ENCODE peak calls at places on chromosome 10, in seven cellular contexts. S is CD8-positive, alpha-beta T cell; W is stomach; J is fibroblast of villous mesenchyme; K is AG04450; Y is GM23338; P is choroid plexus epithelial cell. I is an unnamed sample.

GRCh38 chr10:80131499-80131901 is 1.0 kb upstream of the PLAC9 start:
- DNase-seq in W (no peak), J (no peak), Y (peak; percentile 76), K (no peak), S (no peak), P (no peak), I (no peak)

GRCh38 chr10:323651-324293 is 188.5 kb downstream of the ZMYND11 start:
- DNase-seq in J (peak; percentile 97), K (peak; percentile 93), S (peak; percentile 39), P (peak; percentile 98), Y (no peak), W (peak; percentile 53), I (no peak)

GRCh38 chr10:128900456-128900855 is 566.6 kb upstream of the MGMT start:
- DNase-seq in K (no peak), P (no peak), W (no peak), Y (no peak), J (no peak), S (no peak), I (peak; percentile 24)

GRCh38 chr10:639751-640672 is 49.5 kb downstream of the DIP2C start:
- DNase-seq in Y (no peak), P (no peak), K (no peak), W (no peak), J (no peak), S (no peak), I (no peak)

GRCh38 chr10:13758302-13758701 is 171.5 kb downstream of the PRPF18 start:
- DNase-seq in W (no peak), J (peak; percentile 71), K (no peak), S (no peak), P (peak; percentile 52), Y (peak; percentile 44), I (no peak)

GRCh38 chr10:178208-178607 is 43.0 kb downstream of the ZMYND11 start:
- DNase-seq in S (no peak), K (no peak), Y (no peak), W (no peak), P (peak; percentile 80), J (peak; percentile 54), I (no peak)

GRCh38 chr10:78937800-78938694 is 130.7 kb upstream of the ZMIZ1 start:
- DNase-seq in Y (peak; percentile 20), J (peak; percentile 56), K (no peak), S (no peak), P (no peak), W (no peak), I (no peak)

GRCh38 chr10:79495306-79495705 is 17.0 kb upstream of the EIF5AL1 start:
- DNase-seq in Y (no peak), J (no peak), W (no peak), K (no peak), P (no peak), S (no peak), I (no peak)

GRCh38 chr10:28734940-28735759 is 57.8 kb downstream of the BAMBI start:
- DNase-seq in S (no peak), P (peak; percentile 89), J (peak; percentile 97), K (peak; percentile 96), W (no peak), Y (no peak), I (no peak)

GRCh38 chr10:22927661-22928403 is at the start of gene ARMC3:
- DNase-seq in J (peak; percentile 18), Y (peak; percentile 93), K (no peak), P (peak; percentile 49), W (peak; percentile 59), S (peak; percentile 75), I (peak; percentile 85)

GRCh38 chr10:62626096-62626495 is 178.4 kb upstream of the ADO start:
- DNase-seq in P (no peak), K (no peak), W (no peak), J (no peak), Y (no peak), S (no peak), I (no peak)

GRCh38 chr10:103660364-103661197 is 167.1 kb downstream of the NEURL1 start:
- DNase-seq in S (no peak), P (peak; percentile 69), W (peak; percentile 48), Y (no peak), K (no peak), J (peak; percentile 51), I (no peak)

GRCh38 chr10:16967000-16967865 is 150.0 kb upstream of the RSU1 start:
- DNase-seq in K (peak; percentile 88), Y (no peak), P (peak; percentile 90), J (peak; percentile 75), W (no peak), S (no peak), I (no peak)

GRCh38 chr10:47310090-47310505 is 10.1 kb downstream of the GDF10 start:
- DNase-seq in W (no peak), K (no peak), Y (no peak), J (no peak), P (no peak), S (no peak), I (no peak)

GRCh38 chr10:132997517-132998265 is 55.3 kb upstream of the CFAP46 start:
- DNase-seq in K (no peak), J (no peak), S (no peak), P (no peak), W (no peak), Y (no peak), I (no peak)

GRCh38 chr10:133003195-133003594 is 60.8 kb upstream of the CFAP46 start:
- DNase-seq in S (no peak), K (no peak), W (no peak), Y (no peak), J (no peak), P (no peak), I (no peak)

GRCh38 chr10:133002685-133003084 is 60.3 kb upstream of the CFAP46 start:
- DNase-seq in J (no peak), P (no peak), Y (no peak), K (no peak), W (no peak), S (no peak), I (no peak)

GRCh38 chr10:133001114-133001513 is 58.7 kb upstream of the CFAP46 start:
- DNase-seq in J (no peak), Y (no peak), K (no peak), S (no peak), W (no peak), P (no peak), I (no peak)

GRCh38 chr10:133000648-133001047 is 58.3 kb upstream of the CFAP46 start:
- DNase-seq in W (no peak), K (no peak), P (no peak), S (no peak), Y (no peak), J (no peak), I (no peak)
- TF ChIP-seq CTCF in W (no peak), K (no peak), P (no peak), S (no peak), Y (no peak), J (no peak), I (no peak)

GRCh38 chr10:53023411-53023810 is 250.8 kb upstream of the MBL2 start:
- DNase-seq in W (no peak), S (no peak), P (no peak), K (no peak), J (peak; percentile 3), Y (no peak), I (no peak)

GRCh38 chr10:53022663-53023088 is 250.1 kb upstream of the MBL2 start:
- DNase-seq in S (no peak), W (no peak), K (no peak), Y (peak; percentile 83), J (peak; percentile 6), P (no peak), I (no peak)

DNA sequence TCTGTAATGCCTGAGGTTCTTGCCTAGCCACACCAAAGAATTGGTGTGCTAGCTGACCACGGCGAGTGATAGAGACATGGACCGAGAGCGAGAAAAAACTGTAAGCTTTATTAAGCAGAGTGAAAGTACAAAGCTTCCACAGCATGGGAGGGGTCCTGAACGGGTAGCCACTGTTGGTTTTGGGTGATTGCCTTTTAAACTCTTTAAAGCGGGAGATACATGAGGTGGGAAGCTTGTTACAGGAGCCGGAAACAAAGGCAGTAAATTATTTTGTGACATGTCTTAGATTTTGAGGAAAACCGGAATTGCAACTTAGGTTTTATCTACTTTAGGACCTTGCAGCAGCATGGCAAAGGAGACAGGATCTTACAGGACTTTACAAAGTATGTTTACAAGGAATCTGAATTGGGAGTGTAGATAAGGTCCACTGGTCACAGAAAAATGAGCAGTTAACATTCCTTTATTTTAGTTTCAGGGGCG is 252.6 kb upstream of the MBL2 start:
- DNase-seq in J (peak; percentile 64), Y (peak; percentile 21), S (no peak), P (peak; percentile 48), K (no peak), W (no peak), I (no peak)
- TF ChIP-seq CTCF in J (no peak), Y (no peak), S (no peak), P (no peak), K (no peak), W (no peak), I (no peak)

GRCh38 chr10:124056337-124056980 is 36.9 kb downstream of the CHST15 start:
- DNase-seq in Y (no peak), S (no peak), J (no peak), P (no peak), K (no peak), W (no peak), I (no peak)

GRCh38 chr10:124052561-124052960 is 40.8 kb downstream of the CHST15 start:
- DNase-seq in W (no peak), S (no peak), P (no peak), K (no peak), Y (no peak), J (no peak), I (no peak)

GRCh38 chr10:124057580-124057979 is 35.8 kb downstream of the CHST15 start:
- DNase-seq in P (no peak), K (no peak), J (no peak), Y (no peak), W (no peak), S (no peak), I (no peak)

GRCh38 chr10:124050021-124051015 is 43.1 kb downstream of the CHST15 start:
- DNase-seq in S (no peak), J (no peak), P (no peak), W (no peak), Y (no peak), K (no peak), I (no peak)

GRCh38 chr10:124053971-124054370 is 39.4 kb downstream of the CHST15 start:
- DNase-seq in Y (peak; percentile 36), J (no peak), K (no peak), W (no peak), P (peak; percentile 9), S (no peak), I (no peak)
- TF ChIP-seq CTCF in Y (no peak), J (no peak), K (no peak), W (no peak), P (no peak), S (no peak), I (no peak)

GRCh38 chr10:6956562-6956961 is 376.5 kb upstream of the PRKCQ start:
- DNase-seq in K (no peak), P (no peak), J (peak; percentile 3), Y (no peak), W (no peak), S (no peak), I (no peak)

GRCh38 chr10:6957851-6958250 is 377.8 kb upstream of the PRKCQ start:
- DNase-seq in S (no peak), W (no peak), J (no peak), K (no peak), Y (no peak), P (no peak), I (no peak)

GRCh38 chr10:6950133-6950532 is 370.1 kb upstream of the PRKCQ start:
- DNase-seq in W (no peak), P (no peak), K (no peak), S (no peak), J (no peak), Y (no peak), I (no peak)

GRCh38 chr10:6951771-6952170 is 371.7 kb upstream of the PRKCQ start:
- DNase-seq in Y (no peak), J (no peak), P (no peak), S (no peak), K (no peak), W (no peak), I (no peak)

GRCh38 chr10:6953131-6953834 is 373.2 kb upstream of the PRKCQ start:
- DNase-seq in K (no peak), Y (no peak), S (no peak), P (no peak), W (no peak), J (peak; percentile 26), I (no peak)
- TF ChIP-seq CTCF in K (no peak), Y (no peak), S (no peak), P (no peak), W (no peak), J (no peak), I (no peak)